ENCODE peak calls at places on chromosomes 16 and 17, in five cellular contexts. I is uterus, V is fibroblast of villous mesenchyme, G is foreskin fibroblast, Z is PC-3. M is an unnamed sample.

GRCh38 chr16:24524855-24525652 is 14.3 kb upstream of the RBBP6 start:
- DNase-seq in I (no peak), V (peak), G (no peak), Z (no peak), M (no peak)

GRCh38 chr16:47731252-47731651 is 270.1 kb downstream of the PHKB start:
- DNase-seq in I (no peak), V (peak), G (peak), Z (peak), M (peak)

GRCh38 chr16:477758-478157 is 49.8 kb upstream of the CAPN15 start:
- DNase-seq in I (no peak), V (no peak), G (no peak), Z (peak), M (no peak)

GRCh38 chr17:8997994-8998628 is 23.2 kb upstream of the NTN1 start:
- DNase-seq in I (no peak), V (peak), G (no peak), Z (peak), M (no peak)

GRCh38 chr16:50021509-50021908 is 3.5 kb upstream of the CNEP1R1 start:
- DNase-seq in I (no peak), V (no peak), G (no peak), Z (no peak), M (no peak)

GRCh38 chr16:87416826-87417471 is 24.8 kb downstream of the MAP1LC3B start:
- DNase-seq in I (peak), V (peak), G (peak), Z (peak), M (peak)

GRCh38 chr17:79019631-79020584 is 4.1 kb upstream of the C1QTNF1 start:
- DNase-seq in I (peak), V (peak), G (peak), Z (peak), M (no peak)

GRCh38 chr17:78429618-78429995 is 51.2 kb downstream of the PGS1 start:
- DNase-seq in I (no peak), V (no peak), G (no peak), Z (no peak), M (no peak)

GRCh38 chr17:50594040-50594618 is 33.6 kb downstream of the CACNA1G start:
- DNase-seq in I (no peak), V (no peak), G (no peak), Z (no peak), M (no peak)

GRCh38 chr17:50598487-50598886 is 36.2 kb upstream of the ABCC3 start:
- DNase-seq in I (no peak), V (no peak), G (no peak), Z (no peak), M (no peak)

GRCh38 chr17:50593321-50593720 is 32.8 kb downstream of the CACNA1G start:
- DNase-seq in I (no peak), V (no peak), G (no peak), Z (no peak), M (no peak)

GRCh38 chr17:50594931-50595330 is 34.4 kb downstream of the CACNA1G start:
- DNase-seq in I (no peak), V (no peak), G (no peak), Z (no peak), M (no peak)

GRCh38 chr17:50596191-50597037 is 35.9 kb downstream of the CACNA1G start:
- DNase-seq in I (no peak), V (peak), G (no peak), Z (no peak), M (no peak)
- TF ChIP-seq CTCF in I (no peak), V (peak), G (peak), Z (no peak), M (peak)

GRCh38 chr17:60107526-60108257 is 29.0 kb upstream of the HEATR6 start:
- DNase-seq in I (no peak), V (peak), G (no peak), Z (peak), M (no peak)
- TF ChIP-seq CTCF in I (no peak), V (peak), G (peak), Z (no peak), M (peak)

DNA sequence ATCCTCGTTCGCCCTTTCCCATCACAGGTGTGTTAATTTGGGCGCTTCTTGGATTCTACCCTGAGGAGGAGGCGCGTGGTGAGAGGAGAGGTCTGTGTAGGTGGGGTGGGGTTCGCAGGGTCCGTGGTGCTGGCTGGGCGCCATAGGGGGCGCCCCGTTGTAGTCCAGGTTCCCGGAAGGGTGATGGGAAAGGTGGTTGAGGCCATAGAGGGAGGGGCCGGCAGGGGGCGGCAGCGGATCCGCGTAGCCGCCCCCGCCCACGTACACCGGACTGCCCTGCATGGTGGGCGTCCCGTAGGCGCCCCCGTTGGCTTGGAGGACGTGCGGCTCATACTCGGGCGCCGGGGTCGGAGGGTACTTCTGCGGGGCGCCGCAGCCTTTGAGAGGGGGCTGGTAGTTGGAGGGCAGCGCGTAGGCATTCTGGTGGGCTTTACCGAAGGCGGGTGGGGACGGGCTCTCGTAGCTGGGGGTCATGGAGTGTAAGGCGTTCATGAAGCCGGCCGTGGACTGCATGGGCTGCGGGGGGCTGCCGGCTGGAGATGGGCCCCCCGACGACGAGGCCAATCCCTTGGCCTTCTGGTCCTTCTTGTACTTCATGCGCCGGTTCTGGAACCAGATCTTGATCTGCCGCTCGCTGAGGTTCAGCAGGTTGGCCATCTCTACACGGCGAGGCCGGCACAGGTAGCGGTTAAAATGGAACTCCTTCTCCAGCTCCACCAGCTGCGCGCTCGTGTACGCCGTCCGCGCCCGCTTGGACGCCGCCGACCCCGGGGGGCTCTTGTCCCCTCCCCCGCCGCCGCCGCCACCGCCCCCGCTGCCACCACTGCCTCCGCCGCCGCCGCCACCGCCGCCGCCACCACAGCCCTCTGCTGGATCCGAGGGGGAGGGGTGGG is 5.7 kb upstream of the HOXB2 start:
- DNase-seq in I (no peak), V (no peak), G (no peak), Z (no peak), M (no peak)
- TF ChIP-seq CTCF in I (no peak), V (no peak), G (no peak), Z (no peak), M (peak)

GRCh38 chr17:40417258-40417608 is 463 bp downstream of the TOP2A start:
- DNase-seq in I (no peak), V (peak), G (peak), Z (no peak), M (no peak)
- TF ChIP-seq CTCF in I (no peak), V (no peak), G (no peak), Z (no peak), M (no peak)

GRCh38 chr17:42243493-42243982 is 32.7 kb downstream of the STAT5B start:
- DNase-seq in I (no peak), V (no peak), G (no peak), Z (no peak), M (no peak)
- TF ChIP-seq CTCF in I (no peak), V (no peak), G (no peak), Z (no peak), M (no peak)

DNA sequence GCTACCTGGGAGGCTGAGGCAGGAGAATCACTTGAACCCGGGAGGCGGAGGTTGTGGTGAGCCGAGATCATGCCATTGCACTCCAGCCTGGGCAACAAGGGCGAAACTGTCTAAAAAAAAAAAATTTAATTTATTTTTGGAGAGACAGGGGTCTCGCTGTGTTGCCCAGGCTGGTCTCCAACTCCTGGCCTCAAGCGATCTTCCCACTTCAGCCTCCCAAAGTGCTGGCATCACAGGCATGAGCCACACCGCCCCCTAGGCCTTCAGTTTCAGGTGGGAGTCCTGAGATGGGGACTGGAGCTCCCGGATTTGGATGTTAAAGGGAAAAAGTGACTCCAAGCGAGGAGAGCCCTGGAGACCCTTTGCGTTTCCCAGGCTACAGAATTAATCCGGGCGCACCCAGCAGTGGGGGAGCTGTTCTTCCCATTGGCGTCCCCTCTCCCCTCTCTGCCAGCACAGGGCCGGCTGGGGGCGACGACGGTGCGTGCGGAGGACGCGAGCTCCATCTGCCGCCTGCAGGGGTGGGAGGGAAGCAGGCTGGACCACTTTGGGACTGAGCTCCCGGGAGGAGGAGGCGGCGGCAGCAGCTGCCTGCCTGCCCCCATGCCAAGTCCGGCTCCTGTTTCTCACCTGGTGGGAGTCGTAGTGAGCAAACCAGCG is 49.3 kb upstream of the USP7 start:
- DNase-seq in I (no peak), V (no peak), G (no peak), Z (no peak), M (no peak)
- TF ChIP-seq CTCF in I (no peak), V (peak), G (peak), Z (no peak), M (no peak)